ENCODE peak calls at places on chromosomes 12 and 14, in eight cellular contexts. O, Q, J, Y, S, D, V and B are unnamed samples.

GRCh38 chr14:64826333-64826732 is 53.4 kb downstream of the SPTB start:
- DNase-seq in O (no peak), Q (no peak), J (no peak), Y (no peak), S (no peak), D (no peak), V (no peak), B (no peak)

GRCh38 chr12:105322070-105322469 is 8.4 kb upstream of the C12orf75 start:
- DNase-seq in O (no peak), Q (no peak), J (no peak), Y (no peak), S (no peak), D (no peak), V (no peak), B (no peak)

GRCh38 chr12:50533971-50534370 is 29.2 kb downstream of the DIP2B start:
- DNase-seq in O (peak), Q (no peak), J (no peak), Y (no peak), S (no peak), D (no peak), V (no peak), B (no peak)

GRCh38 chr12:44003721-44004120 is 167.8 kb downstream of the TMEM117 start:
- DNase-seq in O (no peak), Q (no peak), J (no peak), Y (no peak), S (no peak), D (no peak), V (no peak), B (no peak)

GRCh38 chr14:35492569-35493014 is 41.4 kb upstream of the INSM2 start:
- DNase-seq in O (no peak), Q (no peak), J (no peak), Y (no peak), S (no peak), D (no peak), V (no peak), B (no peak)

GRCh38 chr12:65882504-65882903 is 58.2 kb downstream of the HMGA2 start:
- DNase-seq in O (no peak), Q (no peak), J (no peak), Y (no peak), S (no peak), D (peak), V (no peak), B (no peak)

GRCh38 chr14:74426202-74426582 is at the start of gene SYNDIG1L:
- DNase-seq in O (no peak), Q (no peak), J (no peak), Y (no peak), S (no peak), D (no peak), V (no peak), B (no peak)

GRCh38 chr14:69845787-69846186 is 33.4 kb upstream of the SMOC1 start:
- DNase-seq in O (no peak), Q (peak), J (no peak), Y (no peak), S (no peak), D (peak), V (no peak), B (peak)

GRCh38 chr12:4308334-4308960 is 12.6 kb upstream of the TIGAR start:
- DNase-seq in O (no peak), Q (no peak), J (no peak), Y (no peak), S (no peak), D (no peak), V (no peak), B (no peak)

GRCh38 chr12:75553865-75554555 is 42.6 kb upstream of the KRR1 start:
- DNase-seq in O (no peak), Q (no peak), J (no peak), Y (no peak), S (no peak), D (no peak), V (no peak), B (no peak)

GRCh38 chr12:57727758-57728395 is 10.7 kb downstream of the AGAP2 start:
- DNase-seq in O (no peak), Q (no peak), J (peak), Y (no peak), S (no peak), D (peak), V (peak), B (no peak)

GRCh38 chr12:104747956-104748355 is 210.1 kb downstream of the SLC41A2 start:
- DNase-seq in O (no peak), Q (no peak), J (no peak), Y (no peak), S (no peak), D (no peak), V (no peak), B (no peak)

GRCh38 chr12:97272471-97272870 is 190.1 kb upstream of the RMST start:
- DNase-seq in O (no peak), Q (no peak), J (no peak), Y (no peak), S (no peak), D (no peak), V (no peak), B (no peak)

GRCh38 chr12:110689601-110690430 is 901 bp upstream of the HVCN1 start:
- DNase-seq in O (no peak), Q (no peak), J (peak), Y (peak), S (no peak), D (no peak), V (peak), B (no peak)

GRCh38 chr14:97459180-97459579 is 662.0 kb downstream of the VRK1 start:
- DNase-seq in O (no peak), Q (no peak), J (no peak), Y (no peak), S (no peak), D (no peak), V (no peak), B (no peak)

GRCh38 chr12:6476496-6476895 is 6.0 kb upstream of the VAMP1 start:
- DNase-seq in O (no peak), Q (no peak), J (no peak), Y (no peak), S (no peak), D (peak), V (no peak), B (no peak)

GRCh38 chr14:85867450-85867849 is 337.5 kb downstream of the FLRT2 start:
- DNase-seq in O (no peak), Q (no peak), J (no peak), Y (no peak), S (no peak), D (no peak), V (peak), B (no peak)

GRCh38 chr12:104303538-104304151 is at the start of gene EID3:
- DNase-seq in O (no peak), Q (no peak), J (peak), Y (peak), S (peak), D (peak), V (peak), B (no peak)

GRCh38 chr12:52631264-52631663 is 12.9 kb upstream of the KRT73 start:
- DNase-seq in O (no peak), Q (no peak), J (no peak), Y (no peak), S (no peak), D (no peak), V (no peak), B (no peak)

GRCh38 chr12:127263621-127264020 is 1003.3 kb upstream of the TMEM132C start:
- DNase-seq in O (no peak), Q (no peak), J (no peak), Y (no peak), S (no peak), D (peak), V (no peak), B (no peak)

GRCh38 chr12:26614217-26614616 is 218.8 kb downstream of the ITPR2 start:
- DNase-seq in O (peak), Q (peak), J (no peak), Y (peak), S (no peak), D (no peak), V (peak), B (no peak)

GRCh38 chr12:33357181-33357580 is 82.4 kb downstream of the SYT10 start:
- DNase-seq in O (no peak), Q (no peak), J (no peak), Y (no peak), S (no peak), D (no peak), V (no peak), B (no peak)

GRCh38 chr14:47678157-47678556 is 2.8 kb upstream of the MDGA2 start:
- DNase-seq in O (no peak), Q (no peak), J (no peak), Y (no peak), S (no peak), D (no peak), V (no peak), B (no peak)

GRCh38 chr14:75514673-75515630 is 7.3 kb upstream of the BATF start:
- DNase-seq in O (no peak), Q (no peak), J (peak), Y (peak), S (no peak), D (no peak), V (no peak), B (no peak)

GRCh38 chr14:44962573-44963528 is 861 bp downstream of the TOGARAM1 start:
- DNase-seq in O (peak), Q (no peak), J (peak), Y (no peak), S (peak), D (no peak), V (peak), B (no peak)

GRCh38 chr14:89500303-89500702 is 83.3 kb upstream of the FOXN3 start:
- DNase-seq in O (no peak), Q (no peak), J (no peak), Y (no peak), S (no peak), D (no peak), V (no peak), B (no peak)

GRCh38 chr14:73846944-73847343 is 4.7 kb upstream of the PTGR2 start:
- DNase-seq in O (no peak), Q (no peak), J (no peak), Y (no peak), S (no peak), D (no peak), V (no peak), B (no peak)

GRCh38 chr14:96754845-96755184 is 42.4 kb upstream of the VRK1 start:
- DNase-seq in O (no peak), Q (no peak), J (no peak), Y (no peak), S (no peak), D (no peak), V (no peak), B (no peak)

GRCh38 chr14:96083667-96084320 is 44.6 kb downstream of the C14orf132 start:
- DNase-seq in O (no peak), Q (no peak), J (no peak), Y (no peak), S (no peak), D (no peak), V (no peak), B (no peak)